ENCODE peak calls at places on chromosomes 2 and 18, in six cellular contexts. Z, J, N, S, I and E are unnamed samples.

GRCh38 chr18:77100751-77101355 is 31.7 kb downstream of the MBP start:
- DNase-seq in I (no peak), N (peak), Z (no peak), J (no peak), S (no peak), E (no peak)

GRCh38 chr18:24413148-24413547 is 13.3 kb upstream of the IMPACT start:
- DNase-seq in S (no peak), I (no peak), N (no peak), Z (peak), J (no peak), E (no peak)

GRCh38 chr2:128492966-128493811 is 174.5 kb upstream of the HS6ST1 start:
- DNase-seq in Z (no peak), I (no peak), N (no peak), S (no peak), J (no peak), E (no peak)

GRCh38 chr2:217593732-217594131 is 409.1 kb downstream of the TNS1 start:
- DNase-seq in S (no peak), N (no peak), J (no peak), I (peak), Z (no peak), E (peak)

GRCh38 chr2:226795281-226796011 is 4.2 kb downstream of the IRS1 start:
- DNase-seq in N (peak), J (no peak), Z (peak), I (no peak), S (no peak), E (no peak)

GRCh38 chr18:22176622-22177495 is 7.5 kb downstream of the GATA6 start:
- DNase-seq in S (no peak), I (no peak), Z (no peak), N (no peak), J (no peak), E (no peak)

GRCh38 chr2:23757686-23758433 is 169.1 kb downstream of the ATAD2B start:
- DNase-seq in Z (peak), S (no peak), J (no peak), I (peak), N (peak), E (peak)

GRCh38 chr2:241066171-241066892 is 35.8 kb downstream of the MTERF4 start:
- DNase-seq in N (no peak), J (no peak), S (no peak), I (no peak), Z (no peak), E (no peak)

GRCh38 chr2:151334082-151334815 is 23.1 kb upstream of the TNFAIP6 start:
- DNase-seq in I (peak), J (no peak), Z (peak), S (no peak), N (peak), E (peak)

GRCh38 chr2:168118733-168119518 is 128.5 kb downstream of the STK39 start:
- DNase-seq in J (no peak), N (peak), S (no peak), I (peak), Z (peak), E (peak)

GRCh38 chr2:101820519-101820918 is 123.0 kb downstream of the MAP4K4 start:
- DNase-seq in S (no peak), I (no peak), J (no peak), N (peak), Z (peak), E (no peak)

GRCh38 chr2:204753841-204754240 is 208.6 kb downstream of the PARD3B start:
- DNase-seq in J (no peak), N (no peak), Z (peak), S (no peak), I (no peak), E (peak)

GRCh38 chr2:46273225-46273863 is 23.9 kb upstream of the EPAS1 start:
- DNase-seq in Z (no peak), S (no peak), J (no peak), I (no peak), N (peak), E (no peak)

GRCh38 chr2:189232759-189233406 is 53.3 kb upstream of the COL5A2 start:
- DNase-seq in I (no peak), Z (no peak), J (no peak), S (no peak), N (no peak), E (no peak)

GRCh38 chr2:101360229-101360628 is 27.1 kb downstream of the CREG2 start:
- DNase-seq in I (no peak), N (peak), S (no peak), Z (no peak), J (no peak), E (no peak)

GRCh38 chr18:35024965-35025364 is 16.2 kb upstream of the MAPRE2 start:
- DNase-seq in S (no peak), J (no peak), I (no peak), N (peak), Z (peak), E (no peak)

GRCh38 chr2:95309599-95309998 is 12.5 kb downstream of the KCNIP3 start:
- DNase-seq in N (peak), Z (no peak), S (no peak), I (no peak), J (no peak), E (no peak)

GRCh38 chr2:2166844-2167243 is 164.2 kb downstream of the MYT1L start:
- DNase-seq in I (no peak), N (no peak), J (no peak), S (no peak), Z (no peak), E (peak)

GRCh38 chr2:207768891-207769596 is 662 bp downstream of the FZD5 start:
- DNase-seq in Z (peak), I (no peak), N (peak), S (no peak), J (no peak), E (peak)

GRCh38 chr2:169877406-169877805 is 50.2 kb downstream of the UBR3 start:
- DNase-seq in S (no peak), Z (peak), I (no peak), N (peak), J (no peak), E (peak)

GRCh38 chr2:64793701-64794100 is 140.0 kb upstream of the SERTAD2 start:
- DNase-seq in I (no peak), N (peak), S (no peak), J (no peak), Z (no peak), E (no peak)

GRCh38 chr2:195330513-195330956 is 326.5 kb upstream of the SLC39A10 start:
- DNase-seq in N (no peak), I (no peak), Z (no peak), J (no peak), S (no peak), E (no peak)

GRCh38 chr2:54560146-54560881 is 104.2 kb downstream of the SPTBN1 start:
- DNase-seq in J (no peak), Z (peak), N (peak), I (no peak), S (no peak), E (peak)

GRCh38 chr18:9570255-9570654 is 44.1 kb downstream of the PPP4R1 start:
- DNase-seq in Z (no peak), J (no peak), N (no peak), S (no peak), I (no peak), E (no peak)

GRCh38 chr2:48169066-48169724 is 262.9 kb upstream of the FBXO11 start:
- DNase-seq in N (no peak), Z (peak), S (no peak), I (no peak), J (no peak), E (no peak)

GRCh38 chr18:47323158-47323557 is 71.7 kb upstream of the SKOR2 start:
- DNase-seq in S (no peak), Z (no peak), I (no peak), J (no peak), N (peak), E (peak)

GRCh38 chr2:205633994-205634393 is 48.3 kb upstream of the NRP2 start:
- DNase-seq in J (no peak), Z (peak), S (no peak), I (no peak), N (no peak), E (no peak)

GRCh38 chr2:223314831-223315230 is 262.8 kb downstream of the KCNE4 start:
- DNase-seq in J (no peak), N (peak), S (no peak), Z (no peak), I (no peak), E (peak)

GRCh38 chr2:195535911-195536522 is 121.0 kb upstream of the SLC39A10 start:
- DNase-seq in Z (no peak), J (peak), S (peak), I (no peak), N (no peak), E (no peak)

GRCh38 chr2:8819194-8819593 is 18.2 kb downstream of the KIDINS220 start:
- DNase-seq in S (no peak), J (no peak), Z (peak), I (no peak), N (peak), E (no peak)

GRCh38 chr2:126858991-126859390 is 39.7 kb upstream of the TEX51 start:
- DNase-seq in S (no peak), Z (no peak), J (no peak), N (no peak), I (no peak), E (no peak)

GRCh38 chr2:215367647-215368492 is 56.0 kb downstream of the ATIC start:
- DNase-seq in S (no peak), Z (no peak), J (no peak), I (peak), N (peak), E (no peak)

GRCh38 chr2:60486067-60486466 is 67.4 kb downstream of the BCL11A start:
- DNase-seq in J (no peak), I (no peak), N (no peak), S (no peak), Z (peak), E (no peak)

GRCh38 chr2:134372611-134373131 is 118.8 kb downstream of the MGAT5 start:
- DNase-seq in S (no peak), N (peak), J (no peak), Z (peak), I (peak), E (peak)

GRCh38 chr2:52416340-52416739 is 1351.3 kb upstream of the CHAC2 start:
- DNase-seq in J (no peak), N (peak), I (no peak), Z (peak), S (no peak), E (no peak)

GRCh38 chr2:169173876-169174275 is 104.5 kb downstream of the DHRS9 start:
- DNase-seq in N (no peak), J (no peak), Z (no peak), S (no peak), I (no peak), E (peak)

GRCh38 chr2:240782886-240783818 is 36.9 kb downstream of the KIF1A start:
- DNase-seq in S (no peak), N (no peak), I (no peak), J (no peak), Z (no peak), E (no peak)

GRCh38 chr2:48249093-48249492 is 280.9 kb upstream of the STON1 start:
- DNase-seq in S (no peak), N (peak), I (peak), J (no peak), Z (peak), E (no peak)